ENCODE peak calls at places on chromosomes 12 and 14, in six cellular contexts. One of them, this sample, is unnamed.

GRCh38 chr12:110531741-110532333 is 29.7 kb downstream of the RAD9B start:
- DNase-seq in lower lobe of right lung: no peak
- DNase-seq in HepG2: no peak
- DNase-seq in GM10248: peak; percentile 76
- DNase-seq in mucosa of descending colon: no peak
- DNase-seq in fibroblast of pulmonary artery: peak; percentile 23
- DNase-seq in this sample: no peak

GRCh38 chr12:10900530-10900929 is 8.8 kb downstream of the TAS2R13 start:
- DNase-seq in lower lobe of right lung: no peak
- DNase-seq in HepG2: no peak
- DNase-seq in GM10248: no peak
- DNase-seq in mucosa of descending colon: no peak
- DNase-seq in fibroblast of pulmonary artery: no peak
- DNase-seq in this sample: no peak

GRCh38 chr12:124715121-124715990 is 147.9 kb upstream of the NCOR2 start:
- DNase-seq in lower lobe of right lung: peak; percentile 59
- DNase-seq in HepG2: no peak
- DNase-seq in GM10248: no peak
- DNase-seq in mucosa of descending colon: no peak
- DNase-seq in fibroblast of pulmonary artery: no peak
- DNase-seq in this sample: peak; percentile 61

GRCh38 chr14:105086833-105087307 is 21.6 kb upstream of the GPR132 start:
- DNase-seq in lower lobe of right lung: peak; percentile 92
- DNase-seq in HepG2: peak; percentile 47
- DNase-seq in GM10248: peak; percentile 87
- DNase-seq in mucosa of descending colon: peak; percentile 88
- DNase-seq in fibroblast of pulmonary artery: peak; percentile 65
- DNase-seq in this sample: peak; percentile 92

GRCh38 chr14:53772936-53773335 is 183.7 kb downstream of the BMP4 start:
- DNase-seq in lower lobe of right lung: no peak
- DNase-seq in HepG2: no peak
- DNase-seq in GM10248: no peak
- DNase-seq in mucosa of descending colon: no peak
- DNase-seq in fibroblast of pulmonary artery: no peak
- DNase-seq in this sample: no peak

GRCh38 chr12:6536894-6537579 is 2.7 kb downstream of the GAPDH start:
- DNase-seq in lower lobe of right lung: no peak
- DNase-seq in HepG2: peak; percentile 3
- DNase-seq in GM10248: no peak
- DNase-seq in mucosa of descending colon: peak; percentile 35
- DNase-seq in fibroblast of pulmonary artery: no peak
- DNase-seq in this sample: no peak

GRCh38 chr12:127767631-127768030 is 499.3 kb upstream of the TMEM132C start:
- DNase-seq in lower lobe of right lung: no peak
- DNase-seq in HepG2: no peak
- DNase-seq in GM10248: no peak
- DNase-seq in mucosa of descending colon: no peak
- DNase-seq in fibroblast of pulmonary artery: no peak
- DNase-seq in this sample: no peak

GRCh38 chr12:29552324-29552927 is 54.9 kb upstream of the OVCH1 start:
- DNase-seq in lower lobe of right lung: peak; percentile 55
- DNase-seq in HepG2: peak; percentile 25
- DNase-seq in GM10248: peak; percentile 48
- DNase-seq in mucosa of descending colon: peak; percentile 73
- DNase-seq in fibroblast of pulmonary artery: peak; percentile 77
- DNase-seq in this sample: peak; percentile 79

GRCh38 chr14:103108749-103109207 is 14.3 kb downstream of the EXOC3L4 start:
- DNase-seq in lower lobe of right lung: no peak
- DNase-seq in HepG2: no peak
- DNase-seq in GM10248: peak; percentile 84
- DNase-seq in mucosa of descending colon: peak; percentile 36
- DNase-seq in fibroblast of pulmonary artery: no peak
- DNase-seq in this sample: no peak

GRCh38 chr12:64147011-64147671 is 75.0 kb downstream of the KICS2 start:
- DNase-seq in lower lobe of right lung: no peak
- DNase-seq in HepG2: no peak
- DNase-seq in GM10248: no peak
- DNase-seq in mucosa of descending colon: no peak
- DNase-seq in fibroblast of pulmonary artery: no peak
- DNase-seq in this sample: no peak

GRCh38 chr14:22096511-22096890 is 422.9 kb upstream of the OR4E1 start:
- DNase-seq in lower lobe of right lung: no peak
- DNase-seq in HepG2: no peak
- DNase-seq in GM10248: no peak
- DNase-seq in mucosa of descending colon: no peak
- DNase-seq in fibroblast of pulmonary artery: no peak
- DNase-seq in this sample: no peak

GRCh38 chr14:76293923-76294322 is 82.0 kb upstream of the ESRRB start:
- DNase-seq in lower lobe of right lung: no peak
- DNase-seq in HepG2: peak; percentile 73
- DNase-seq in GM10248: no peak
- DNase-seq in mucosa of descending colon: no peak
- DNase-seq in fibroblast of pulmonary artery: no peak
- DNase-seq in this sample: peak; percentile 72

GRCh38 chr12:64595863-64596793 is 14.2 kb upstream of the RASSF3 start:
- DNase-seq in lower lobe of right lung: no peak
- DNase-seq in HepG2: peak; percentile 34
- DNase-seq in GM10248: no peak
- DNase-seq in mucosa of descending colon: no peak
- DNase-seq in fibroblast of pulmonary artery: no peak
- DNase-seq in this sample: no peak

GRCh38 chr12:59736786-59737185 is 141.0 kb downstream of the SLC16A7 start:
- DNase-seq in lower lobe of right lung: no peak
- DNase-seq in HepG2: no peak
- DNase-seq in GM10248: no peak
- DNase-seq in mucosa of descending colon: no peak
- DNase-seq in fibroblast of pulmonary artery: peak; percentile 56
- DNase-seq in this sample: peak; percentile 9

GRCh38 chr14:50362791-50363733 is 33.6 kb downstream of the CDKL1 start:
- DNase-seq in lower lobe of right lung: no peak
- DNase-seq in HepG2: no peak
- DNase-seq in GM10248: peak; percentile 22
- DNase-seq in mucosa of descending colon: no peak
- DNase-seq in fibroblast of pulmonary artery: no peak
- DNase-seq in this sample: no peak

GRCh38 chr12:3967556-3968160 is 94.5 kb upstream of the PARP11 start:
- DNase-seq in lower lobe of right lung: no peak
- DNase-seq in HepG2: peak; percentile 59
- DNase-seq in GM10248: no peak
- DNase-seq in mucosa of descending colon: no peak
- DNase-seq in fibroblast of pulmonary artery: no peak
- DNase-seq in this sample: no peak

GRCh38 chr12:101924647-101925046 is 47.3 kb downstream of the DRAM1 start:
- DNase-seq in lower lobe of right lung: no peak
- DNase-seq in HepG2: no peak
- DNase-seq in GM10248: no peak
- DNase-seq in mucosa of descending colon: no peak
- DNase-seq in fibroblast of pulmonary artery: peak; percentile 29
- DNase-seq in this sample: no peak

GRCh38 chr12:30827406-30828055 is 72.8 kb upstream of the CAPRIN2 start:
- DNase-seq in lower lobe of right lung: no peak
- DNase-seq in HepG2: no peak
- DNase-seq in GM10248: no peak
- DNase-seq in mucosa of descending colon: no peak
- DNase-seq in fibroblast of pulmonary artery: no peak
- DNase-seq in this sample: no peak

GRCh38 chr12:67802723-67803122 is 154.2 kb downstream of the DYRK2 start:
- DNase-seq in lower lobe of right lung: no peak
- DNase-seq in HepG2: no peak
- DNase-seq in GM10248: no peak
- DNase-seq in mucosa of descending colon: no peak
- DNase-seq in fibroblast of pulmonary artery: no peak
- DNase-seq in this sample: no peak

GRCh38 chr12:96132819-96133218 is 61.4 kb upstream of the ELK3 start:
- DNase-seq in lower lobe of right lung: no peak
- DNase-seq in HepG2: peak; percentile 38
- DNase-seq in GM10248: no peak
- DNase-seq in mucosa of descending colon: peak; percentile 33
- DNase-seq in fibroblast of pulmonary artery: no peak
- DNase-seq in this sample: peak; percentile 61

GRCh38 chr12:5097786-5098185 is 54.1 kb downstream of the KCNA5 start:
- DNase-seq in lower lobe of right lung: no peak
- DNase-seq in HepG2: no peak
- DNase-seq in GM10248: no peak
- DNase-seq in mucosa of descending colon: no peak
- DNase-seq in fibroblast of pulmonary artery: no peak
- DNase-seq in this sample: no peak

GRCh38 chr12:85310456-85311076 is 30.5 kb downstream of the ALX1 start:
- DNase-seq in lower lobe of right lung: no peak
- DNase-seq in HepG2: no peak
- DNase-seq in GM10248: no peak
- DNase-seq in mucosa of descending colon: no peak
- DNase-seq in fibroblast of pulmonary artery: peak; percentile 33
- DNase-seq in this sample: no peak

GRCh38 chr12:23611320-23611719 is 338.1 kb downstream of the SOX5 start:
- DNase-seq in lower lobe of right lung: no peak
- DNase-seq in HepG2: no peak
- DNase-seq in GM10248: no peak
- DNase-seq in mucosa of descending colon: no peak
- DNase-seq in fibroblast of pulmonary artery: peak; percentile 20
- DNase-seq in this sample: no peak

GRCh38 chr12:52223411-52224039 is 9.5 kb upstream of the KRT7 start:
- DNase-seq in lower lobe of right lung: no peak
- DNase-seq in HepG2: no peak
- DNase-seq in GM10248: no peak
- DNase-seq in mucosa of descending colon: no peak
- DNase-seq in fibroblast of pulmonary artery: no peak
- DNase-seq in this sample: no peak

GRCh38 chr12:52220456-52220855 is 12.6 kb upstream of the KRT7 start:
- DNase-seq in lower lobe of right lung: no peak
- DNase-seq in HepG2: no peak
- DNase-seq in GM10248: no peak
- DNase-seq in mucosa of descending colon: no peak
- DNase-seq in fibroblast of pulmonary artery: no peak
- DNase-seq in this sample: no peak

GRCh38 chr12:52224154-52224553 is 8.9 kb upstream of the KRT7 start:
- DNase-seq in lower lobe of right lung: no peak
- DNase-seq in HepG2: no peak
- DNase-seq in GM10248: no peak
- DNase-seq in mucosa of descending colon: no peak
- DNase-seq in fibroblast of pulmonary artery: peak; percentile 69
- DNase-seq in this sample: no peak

GRCh38 chr12:52222692-52223091 is 10.4 kb upstream of the KRT7 start:
- DNase-seq in lower lobe of right lung: no peak
- DNase-seq in HepG2: no peak
- DNase-seq in GM10248: no peak
- DNase-seq in mucosa of descending colon: no peak
- DNase-seq in fibroblast of pulmonary artery: no peak
- DNase-seq in this sample: no peak

GRCh38 chr12:52221912-52222457 is 11.1 kb upstream of the KRT7 start:
- DNase-seq in lower lobe of right lung: no peak
- DNase-seq in HepG2: no peak
- DNase-seq in GM10248: no peak
- DNase-seq in mucosa of descending colon: peak; percentile 77
- DNase-seq in fibroblast of pulmonary artery: no peak
- DNase-seq in this sample: peak; percentile 86
- TF ChIP-seq CTCF in lower lobe of right lung: peak; percentile 43
- TF ChIP-seq CTCF in HepG2: peak; percentile 55
- TF ChIP-seq CTCF in GM10248: no peak
- TF ChIP-seq CTCF in mucosa of descending colon: no peak
- TF ChIP-seq CTCF in fibroblast of pulmonary artery: peak; percentile 50
- TF ChIP-seq CTCF in this sample: peak; percentile 68

GRCh38 chr14:89869606-89870005 is 84.9 kb downstream of the EFCAB11 start:
- DNase-seq in lower lobe of right lung: no peak
- DNase-seq in HepG2: no peak
- DNase-seq in GM10248: no peak
- DNase-seq in mucosa of descending colon: no peak
- DNase-seq in fibroblast of pulmonary artery: no peak
- DNase-seq in this sample: no peak
- TF ChIP-seq CTCF in lower lobe of right lung: no peak
- TF ChIP-seq CTCF in HepG2: no peak
- TF ChIP-seq CTCF in GM10248: no peak
- TF ChIP-seq CTCF in mucosa of descending colon: no peak
- TF ChIP-seq CTCF in fibroblast of pulmonary artery: no peak
- TF ChIP-seq CTCF in this sample: no peak

DNA sequence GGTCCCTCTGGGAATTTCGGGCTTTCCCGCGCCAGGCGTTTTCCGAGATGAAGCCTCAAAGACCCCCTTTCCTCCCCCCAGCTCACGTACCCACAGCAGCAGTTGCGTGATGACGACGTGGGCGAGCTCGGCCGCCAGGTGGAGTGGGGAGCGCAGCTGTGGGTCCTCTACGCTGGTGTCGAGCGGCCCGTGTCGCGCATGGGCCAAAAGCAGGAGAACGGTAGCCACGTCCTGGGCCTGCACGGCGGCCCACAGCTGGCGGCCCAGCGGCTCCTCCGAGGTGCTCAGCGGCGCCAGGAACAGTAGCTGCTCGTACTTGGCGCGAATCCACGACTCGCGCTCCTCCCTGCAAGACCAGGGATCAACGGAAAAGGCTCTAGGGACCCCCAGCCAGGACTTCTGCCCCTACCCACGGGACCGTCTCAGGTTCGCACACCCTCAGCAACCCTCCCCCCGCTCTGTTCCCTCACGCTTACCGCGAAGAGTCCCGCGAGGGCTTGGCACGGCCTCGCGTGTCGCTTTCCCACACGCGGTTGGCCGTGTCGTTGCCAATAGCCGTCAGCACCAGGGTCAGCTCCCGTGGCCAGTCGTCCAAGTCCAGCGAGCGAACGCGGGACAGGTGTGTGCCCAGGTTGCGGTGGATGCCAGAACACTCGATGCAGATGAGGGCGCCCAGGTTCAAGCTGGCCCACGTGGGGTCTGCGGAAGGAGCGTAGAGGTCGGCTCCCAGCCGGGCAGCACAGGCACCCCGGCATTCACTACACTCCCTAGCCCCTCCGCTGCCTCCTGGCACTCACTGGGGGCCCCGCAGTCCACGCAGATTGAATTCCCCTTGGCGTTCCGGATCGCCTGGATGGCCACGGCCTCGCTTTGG is 11.4 kb downstream of the AGAP2 start:
- DNase-seq in lower lobe of right lung: peak; percentile 66
- DNase-seq in HepG2: no peak
- DNase-seq in GM10248: peak; percentile 11
- DNase-seq in mucosa of descending colon: peak; percentile 52
- DNase-seq in fibroblast of pulmonary artery: no peak
- DNase-seq in this sample: no peak
- TF ChIP-seq CTCF in lower lobe of right lung: peak; percentile 41
- TF ChIP-seq CTCF in HepG2: peak; percentile 12
- TF ChIP-seq CTCF in GM10248: no peak
- TF ChIP-seq CTCF in mucosa of descending colon: no peak
- TF ChIP-seq CTCF in fibroblast of pulmonary artery: peak; percentile 34
- TF ChIP-seq CTCF in this sample: no peak

DNA sequence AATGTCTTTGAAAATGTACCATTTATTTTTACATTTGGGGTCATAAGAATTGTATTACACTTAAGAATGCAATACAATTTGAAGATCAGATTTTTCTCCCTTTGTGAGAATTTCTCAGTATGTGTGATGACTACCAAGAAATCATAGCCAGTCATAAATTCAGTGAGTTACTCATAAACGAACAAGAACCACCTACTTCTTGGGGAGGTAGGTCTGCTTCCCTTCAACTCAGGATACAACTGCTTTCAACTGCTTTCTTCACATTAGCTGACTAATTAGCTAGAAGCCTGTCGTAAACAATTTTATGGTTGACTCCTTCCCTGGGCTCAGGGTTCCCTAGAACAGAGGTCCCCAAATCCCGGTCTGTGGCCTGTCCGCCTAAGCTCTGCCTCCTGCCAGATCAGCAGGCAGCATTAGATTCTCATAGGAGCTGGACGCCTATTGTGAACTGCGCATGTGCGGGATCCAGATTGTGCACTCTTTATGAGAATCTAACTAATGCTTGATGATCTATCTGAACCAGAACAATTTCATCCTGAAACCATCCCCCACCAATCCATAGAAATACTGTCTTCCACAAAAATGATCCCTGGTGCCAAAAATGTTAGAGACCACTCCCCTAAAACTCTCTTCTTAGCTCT is 3.7 kb downstream of the ANG start:
- DNase-seq in lower lobe of right lung: no peak
- DNase-seq in HepG2: no peak
- DNase-seq in GM10248: no peak
- DNase-seq in mucosa of descending colon: no peak
- DNase-seq in fibroblast of pulmonary artery: no peak
- DNase-seq in this sample: no peak
- TF ChIP-seq CTCF in lower lobe of right lung: no peak
- TF ChIP-seq CTCF in HepG2: no peak
- TF ChIP-seq CTCF in GM10248: no peak
- TF ChIP-seq CTCF in mucosa of descending colon: no peak
- TF ChIP-seq CTCF in fibroblast of pulmonary artery: no peak
- TF ChIP-seq CTCF in this sample: no peak